ENCODE peak calls at places on chromosomes 7 and 10, in six cellular contexts. F is gastrocnemius medialis, B is testis, I is ovary, A is prostate gland, K is transverse colon. M is an unnamed sample.

GRCh38 chr10:33703897-33704825 is 369.7 kb upstream of the NRP1 start:
- DNase-seq in F (no peak), B (no peak), I (no peak), A (no peak), K (no peak), M (no peak)

GRCh38 chr7:103075337-103075918 is 488 bp downstream of the ARMC10 start:
- DNase-seq in F (peak), B (peak), I (no peak), A (peak), K (peak), M (peak)

GRCh38 chr7:151429555-151430331 is 10.2 kb downstream of the CRYGN start:
- DNase-seq in F (no peak), B (no peak), I (peak), A (no peak), K (peak), M (no peak)

GRCh38 chr10:98920362-98920761 is 315.3 kb downstream of the HPSE2 start:
- DNase-seq in F (no peak), B (no peak), I (no peak), A (no peak), K (no peak), M (no peak)

GRCh38 chr10:62817763-62818425 is 1.7 kb upstream of the EGR2 start:
- DNase-seq in F (peak), B (peak), I (peak), A (peak), K (peak), M (peak)

GRCh38 chr10:88725798-88726197 is 19.7 kb downstream of the LIPK start:
- DNase-seq in F (no peak), B (no peak), I (no peak), A (no peak), K (no peak), M (no peak)

GRCh38 chr10:22550732-22551131 is 163.6 kb downstream of the PIP4K2A start:
- DNase-seq in F (peak), B (peak), I (peak), A (no peak), K (peak), M (peak)

GRCh38 chr7:98745722-98746318 is 124.0 kb downstream of the TMEM130 start:
- DNase-seq in F (no peak), B (peak), I (no peak), A (peak), K (peak), M (peak)

GRCh38 chr10:62690703-62691102 is 113.8 kb upstream of the ADO start:
- DNase-seq in F (no peak), B (no peak), I (no peak), A (no peak), K (no peak), M (no peak)

GRCh38 chr10:91909178-91909677 is at the start of gene FGFBP3:
- DNase-seq in F (no peak), B (peak), I (peak), A (no peak), K (peak), M (peak)

GRCh38 chr7:25777969-25778767 is 373.8 kb upstream of the NFE2L3 start:
- DNase-seq in F (peak), B (peak), I (no peak), A (no peak), K (no peak), M (no peak)

GRCh38 chr7:27188666-27189559 is 3.9 kb upstream of the HOXA11 start:
- DNase-seq in F (peak), B (no peak), I (no peak), A (peak), K (peak), M (no peak)

GRCh38 chr7:28354601-28355062 is 57.7 kb upstream of the CREB5 start:
- DNase-seq in F (no peak), B (no peak), I (no peak), A (no peak), K (no peak), M (no peak)

GRCh38 chr10:102422586-102423129 is 2.0 kb downstream of the FBXL15 start:
- DNase-seq in F (peak), B (peak), I (peak), A (peak), K (peak), M (peak)

GRCh38 chr7:29345590-29345989 is 151.0 kb downstream of the CHN2 start:
- DNase-seq in F (no peak), B (peak), I (peak), A (peak), K (peak), M (peak)

GRCh38 chr7:30247546-30248386 is 36.6 kb upstream of the ZNRF2 start:
- DNase-seq in F (no peak), B (no peak), I (no peak), A (no peak), K (no peak), M (no peak)

GRCh38 chr10:52900564-52900963 is 128.0 kb upstream of the MBL2 start:
- DNase-seq in F (no peak), B (no peak), I (no peak), A (no peak), K (no peak), M (no peak)

GRCh38 chr10:14048930-14049613 is 281.7 kb downstream of the FRMD4A start:
- DNase-seq in F (no peak), B (no peak), I (no peak), A (no peak), K (no peak), M (no peak)

GRCh38 chr10:71234970-71235681 is 22.8 kb downstream of the UNC5B start:
- DNase-seq in F (peak), B (peak), I (no peak), A (no peak), K (no peak), M (no peak)

GRCh38 chr7:91239171-91239604 is 25.0 kb upstream of the FZD1 start:
- DNase-seq in F (no peak), B (no peak), I (no peak), A (no peak), K (no peak), M (no peak)

GRCh38 chr7:105191329-105191728 is 177.3 kb downstream of the KMT2E start:
- DNase-seq in F (no peak), B (no peak), I (no peak), A (no peak), K (no peak), M (no peak)

GRCh38 chr10:63206576-63206975 is 73.4 kb downstream of the NRBF2 start:
- DNase-seq in F (no peak), B (no peak), I (no peak), A (no peak), K (no peak), M (no peak)

GRCh38 chr10:48533951-48534720 is 70.7 kb downstream of the ARHGAP22 start:
- DNase-seq in F (no peak), B (no peak), I (no peak), A (no peak), K (no peak), M (no peak)

GRCh38 chr7:100102950-100103840 is 1.8 kb downstream of the AP4M1 start:
- DNase-seq in F (no peak), B (no peak), I (no peak), A (no peak), K (no peak), M (no peak)

GRCh38 chr7:99730992-99731391 is 4.0 kb downstream of the CYP3A7 start:
- DNase-seq in F (no peak), B (no peak), I (no peak), A (no peak), K (no peak), M (no peak)

GRCh38 chr7:81710751-81711150 is 59.1 kb downstream of the HGF start:
- DNase-seq in F (no peak), B (no peak), I (no peak), A (no peak), K (no peak), M (no peak)

GRCh38 chr7:155154586-155154985 is 84.5 kb downstream of the HTR5A start:
- DNase-seq in F (no peak), B (no peak), I (no peak), A (no peak), K (no peak), M (no peak)

DNA sequence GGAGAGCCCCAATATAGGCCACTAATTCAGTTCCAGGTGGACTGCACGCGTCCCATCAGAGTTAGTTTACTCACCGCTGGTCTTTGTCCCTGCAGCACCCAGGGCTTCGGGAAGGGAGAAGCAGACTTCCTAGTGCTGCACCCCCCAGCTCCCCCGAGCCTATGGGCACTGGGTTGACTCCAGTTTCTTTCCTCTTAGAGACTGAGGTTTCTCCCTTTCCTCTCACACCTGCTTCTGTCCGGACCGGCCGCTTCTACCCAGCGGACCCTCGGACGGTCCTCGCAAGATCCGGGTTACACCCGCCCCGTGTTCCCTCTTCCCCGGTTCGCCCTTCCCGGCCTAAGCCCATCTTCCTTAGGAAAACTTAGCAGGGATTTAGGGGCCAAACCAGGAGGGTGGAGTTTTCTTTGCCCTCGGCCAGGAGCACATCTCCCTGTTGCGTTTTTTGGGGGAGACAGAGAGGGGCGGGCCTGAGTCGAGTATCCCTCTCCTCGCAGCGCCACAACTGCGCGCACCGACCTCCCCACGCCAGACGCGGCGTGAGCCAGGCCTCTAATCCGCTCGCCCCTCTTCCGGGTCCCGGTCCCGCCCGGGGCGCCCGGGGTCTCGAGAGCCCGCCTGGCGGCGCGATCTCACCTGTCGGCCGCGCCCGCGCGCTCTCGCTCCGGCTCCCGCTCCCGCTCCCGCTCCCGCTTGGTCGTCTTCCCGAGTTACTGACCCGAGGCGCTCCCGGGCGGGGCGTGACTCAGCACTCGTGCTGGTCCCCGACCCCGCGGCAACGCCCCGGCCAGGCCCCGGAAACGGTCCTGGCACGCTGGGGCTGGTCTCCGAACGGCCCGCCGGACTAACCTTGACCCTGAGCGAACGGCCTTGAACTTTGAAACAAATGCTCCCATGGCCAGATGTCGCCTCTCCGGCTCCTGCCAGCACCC is at the start of gene AIFM2:
- DNase-seq in F (peak), B (peak), I (peak), A (peak), K (peak), M (peak)
- TF ChIP-seq POLR2A in F (peak), B (no peak), I (peak), A (peak), K (peak), M (no peak)

DNA sequence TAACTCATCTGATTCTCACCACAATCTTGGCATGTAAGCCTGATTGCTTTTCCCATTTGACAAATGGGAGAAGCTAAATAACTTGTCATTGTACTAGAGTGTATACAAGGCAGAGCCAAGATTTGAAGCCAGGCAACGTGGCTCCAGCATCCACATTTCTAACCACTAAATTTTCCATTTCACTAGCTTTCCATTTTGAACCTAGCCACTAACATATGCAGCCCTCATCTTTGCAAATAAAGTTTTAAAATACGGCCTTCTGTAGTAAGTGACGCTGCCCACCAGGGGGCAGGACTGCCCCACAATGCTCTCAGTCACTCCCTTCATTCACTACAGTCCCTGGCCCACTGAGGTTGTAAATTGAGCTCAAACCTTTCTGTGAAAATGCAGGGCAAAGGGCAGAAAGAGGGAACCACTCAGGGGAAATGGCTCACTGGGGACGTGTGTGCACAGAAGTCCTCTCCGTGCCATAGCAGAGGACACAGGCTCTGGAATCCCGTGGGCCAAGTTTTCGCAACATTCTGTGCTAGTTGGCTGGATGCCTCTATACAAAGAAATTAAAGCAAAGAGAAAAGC is 315.7 kb downstream of the TNS3 start:
- DNase-seq in F (peak), B (peak), I (peak), A (peak), K (peak), M (peak)
- TF ChIP-seq POLR2A in F (no peak), B (no peak), I (peak), A (no peak), K (no peak), M (no peak)

GRCh38 chr10:3137958-3138726 is 34.4 kb downstream of the PITRM1 start:
- DNase-seq in F (no peak), B (no peak), I (no peak), A (no peak), K (no peak), M (no peak)
- TF ChIP-seq POLR2A in F (no peak), B (no peak), I (no peak), A (no peak), K (no peak), M (no peak)

DNA sequence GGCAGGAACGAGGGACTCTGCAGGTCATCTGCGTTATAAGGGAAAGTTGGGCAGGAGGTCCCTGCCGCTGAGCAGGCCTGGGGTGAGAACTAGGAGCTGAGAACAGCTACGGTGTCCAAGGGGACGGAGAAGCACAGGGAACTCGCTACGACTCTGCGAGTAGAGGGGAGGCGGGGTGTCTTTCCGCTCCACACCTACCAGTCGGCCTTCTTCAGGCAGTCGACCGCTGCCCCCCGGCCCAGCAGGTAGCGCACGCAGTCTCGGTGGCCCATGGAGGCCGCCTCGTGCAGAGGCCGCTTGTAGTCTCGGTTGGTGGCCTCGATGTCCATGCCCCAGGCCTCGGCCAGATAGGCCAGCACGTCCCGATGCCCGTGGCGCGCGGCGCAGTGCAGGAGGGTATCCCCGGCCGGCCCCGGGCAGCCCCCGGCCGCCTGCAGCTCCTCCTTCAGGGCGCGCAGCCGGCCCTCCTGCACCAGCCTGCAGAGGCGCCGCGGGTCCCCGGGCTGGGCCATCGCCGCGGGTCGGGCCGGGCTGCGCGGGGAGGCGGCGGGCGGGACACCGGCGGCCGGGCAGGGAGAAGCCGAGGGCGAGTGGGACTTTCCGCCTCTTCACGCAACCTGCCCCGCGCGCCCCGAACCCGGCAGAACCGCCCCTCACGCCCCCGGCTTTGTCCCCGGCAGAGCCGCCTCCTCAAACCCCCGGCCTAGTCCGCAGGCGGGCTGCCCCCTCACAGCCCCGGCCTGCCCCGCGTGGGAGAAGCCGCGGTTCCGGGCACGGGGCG is 660 bp downstream of the ANKRD16 start:
- DNase-seq in F (no peak), B (peak), I (no peak), A (no peak), K (peak), M (peak)
- TF ChIP-seq POLR2A in F (no peak), B (no peak), I (no peak), A (no peak), K (no peak), M (no peak)

GRCh38 chr7:129827467-129827990 is 125.2 kb downstream of the UBE2H start:
- DNase-seq in F (no peak), B (no peak), I (no peak), A (no peak), K (no peak), M (no peak)
- TF ChIP-seq POLR2A in F (no peak), B (no peak), I (no peak), A (no peak), K (no peak), M (no peak)

GRCh38 chr7:16926283-16926682 is 44.5 kb upstream of the AGR3 start:
- DNase-seq in F (no peak), B (peak), I (no peak), A (no peak), K (peak), M (peak)
- TF ChIP-seq POLR2A in F (no peak), B (no peak), I (no peak), A (no peak), K (no peak), M (no peak)

DNA sequence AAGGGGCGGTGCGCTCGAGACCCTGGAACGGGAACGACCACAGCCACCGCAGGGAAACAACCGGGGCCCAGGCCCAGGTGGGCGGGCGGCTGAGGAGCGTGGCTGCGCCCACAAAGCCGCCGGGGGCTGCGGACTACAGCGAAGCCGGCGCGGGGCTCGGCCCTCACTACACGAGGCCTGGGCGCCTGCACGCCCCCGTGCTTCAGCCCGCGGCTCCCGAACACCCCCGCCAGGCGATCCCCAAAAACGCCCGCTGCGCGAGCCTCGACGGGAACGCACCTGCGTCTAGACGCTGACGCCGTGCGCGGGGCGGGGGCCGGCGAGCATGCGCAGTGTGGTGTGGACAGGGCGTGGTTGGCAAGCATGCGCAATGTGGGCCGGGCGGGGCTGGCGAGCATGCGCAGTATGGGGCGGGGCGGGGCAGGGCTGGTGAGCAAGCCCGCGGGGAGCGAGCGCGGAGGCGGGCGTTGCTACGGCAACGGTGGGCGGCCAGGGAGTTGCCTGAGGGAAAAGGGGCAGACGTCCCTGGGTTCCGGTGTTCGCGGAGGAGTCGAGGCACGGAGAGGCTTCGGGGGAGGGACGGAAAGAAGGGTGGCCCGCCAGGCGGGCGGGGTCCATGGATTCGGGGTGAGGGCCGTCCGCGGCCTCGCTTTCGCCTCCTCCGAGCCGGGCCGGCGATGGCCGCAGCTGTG is at the start of gene RNF32:
- DNase-seq in F (peak), B (peak), I (peak), A (peak), K (peak), M (peak)
- TF ChIP-seq POLR2A in F (peak), B (no peak), I (peak), A (peak), K (peak), M (peak)

DNA sequence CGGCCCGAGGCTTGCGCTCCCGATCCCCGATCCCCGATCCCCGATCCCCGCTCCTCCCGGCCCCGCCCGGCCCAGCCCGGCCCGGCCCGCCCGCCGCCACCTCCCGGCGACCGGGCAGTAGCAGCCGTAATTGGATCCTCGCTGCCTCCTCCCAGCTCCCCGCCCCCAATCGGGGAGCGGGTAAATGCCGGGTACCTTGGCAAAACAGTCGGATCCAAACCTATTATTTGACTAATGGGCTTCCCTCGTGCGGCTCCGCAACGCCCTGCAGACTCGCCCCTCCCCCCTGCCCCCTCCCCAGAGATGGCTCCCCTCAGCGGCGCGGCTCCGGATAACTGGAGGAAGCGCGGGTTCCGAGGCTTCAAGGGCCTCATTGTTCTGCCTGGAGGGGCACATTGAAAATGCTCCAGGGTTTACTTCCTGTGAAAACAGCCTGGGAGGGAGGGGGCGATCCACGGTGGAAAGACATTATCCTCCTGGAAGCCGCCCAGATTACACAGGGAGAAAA is 94.8 kb upstream of the ZMIZ1 start:
- DNase-seq in F (peak), B (peak), I (peak), A (peak), K (no peak), M (peak)
- TF ChIP-seq POLR2A in F (no peak), B (no peak), I (no peak), A (no peak), K (no peak), M (no peak)

DNA sequence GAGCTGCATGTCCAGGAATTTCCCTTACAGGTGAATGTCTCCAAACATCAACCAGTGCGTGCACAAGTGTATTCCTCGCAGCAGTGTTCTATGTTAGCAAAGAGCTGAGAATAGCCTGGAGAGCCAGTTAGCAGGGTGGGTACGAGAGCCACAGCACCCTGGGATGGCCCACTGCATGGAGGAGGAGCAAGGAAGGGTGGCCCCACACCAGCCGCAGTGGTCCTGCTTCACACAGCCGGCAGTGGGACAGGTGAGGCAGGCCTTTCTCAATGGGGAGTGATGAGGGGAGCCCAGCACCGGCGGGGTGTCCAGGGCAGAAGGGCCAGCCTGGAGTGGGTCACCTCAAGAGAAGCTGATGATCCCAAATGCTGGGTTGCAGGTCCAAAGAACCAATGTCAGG is 240.7 kb downstream of the TCERG1L start:
- DNase-seq in F (no peak), B (no peak), I (no peak), A (no peak), K (no peak), M (no peak)
- TF ChIP-seq POLR2A in F (no peak), B (no peak), I (no peak), A (no peak), K (no peak), M (no peak)